ENCODE peak calls at places on chromosomes 4 and X, in seven cellular contexts. One of them, this sample, is unnamed.

GRCh38 chrX:110966839-110967238 is 129.2 kb upstream of the PAK3 start:
- DNase-seq in tibial nerve: no peak
- DNase-seq in left ventricle myocardium inferior: no peak
- DNase-seq in heart right ventricle: no peak
- DNase-seq in dorsolateral prefrontal cortex: no peak
- DNase-seq in astrocyte of the spinal cord: peak; percentile 8
- DNase-seq in AG09309: peak; percentile 4
- DNase-seq in this sample: no peak

GRCh38 chr4:26788341-26788733 is 72.3 kb upstream of the STIM2 start:
- DNase-seq in tibial nerve: no peak
- DNase-seq in left ventricle myocardium inferior: no peak
- DNase-seq in heart right ventricle: no peak
- DNase-seq in dorsolateral prefrontal cortex: no peak
- DNase-seq in astrocyte of the spinal cord: no peak
- DNase-seq in AG09309: no peak
- DNase-seq in this sample: no peak

GRCh38 chr4:4843651-4844291 is 15.7 kb upstream of the MSX1 start:
- DNase-seq in tibial nerve: no peak
- DNase-seq in left ventricle myocardium inferior: no peak
- DNase-seq in heart right ventricle: no peak
- DNase-seq in dorsolateral prefrontal cortex: peak; percentile 41
- DNase-seq in astrocyte of the spinal cord: no peak
- DNase-seq in AG09309: no peak
- DNase-seq in this sample: no peak

GRCh38 chr4:2833671-2834000 is 10.0 kb upstream of the ADD1 start:
- DNase-seq in tibial nerve: no peak
- DNase-seq in left ventricle myocardium inferior: peak; percentile 12
- DNase-seq in heart right ventricle: no peak
- DNase-seq in dorsolateral prefrontal cortex: no peak
- DNase-seq in astrocyte of the spinal cord: no peak
- DNase-seq in AG09309: no peak
- DNase-seq in this sample: no peak

GRCh38 chr4:55574252-55574651 is 17.8 kb downstream of the PDCL2 start:
- DNase-seq in tibial nerve: no peak
- DNase-seq in left ventricle myocardium inferior: no peak
- DNase-seq in heart right ventricle: no peak
- DNase-seq in dorsolateral prefrontal cortex: no peak
- DNase-seq in astrocyte of the spinal cord: no peak
- DNase-seq in AG09309: no peak
- DNase-seq in this sample: no peak

GRCh38 chr4:212438-213174 is 88.3 kb downstream of the ZNF718 start:
- DNase-seq in tibial nerve: peak; percentile 40
- DNase-seq in left ventricle myocardium inferior: peak; percentile 80
- DNase-seq in heart right ventricle: peak; percentile 77
- DNase-seq in dorsolateral prefrontal cortex: peak; percentile 83
- DNase-seq in astrocyte of the spinal cord: peak; percentile 91
- DNase-seq in AG09309: peak; percentile 46
- DNase-seq in this sample: peak; percentile 49

GRCh38 chr4:16045687-16046086 is 38.1 kb downstream of the PROM1 start:
- DNase-seq in tibial nerve: no peak
- DNase-seq in left ventricle myocardium inferior: no peak
- DNase-seq in heart right ventricle: no peak
- DNase-seq in dorsolateral prefrontal cortex: no peak
- DNase-seq in astrocyte of the spinal cord: no peak
- DNase-seq in AG09309: no peak
- DNase-seq in this sample: no peak

GRCh38 chr4:26877946-26878345 is 17.3 kb downstream of the STIM2 start:
- DNase-seq in tibial nerve: no peak
- DNase-seq in left ventricle myocardium inferior: no peak
- DNase-seq in heart right ventricle: no peak
- DNase-seq in dorsolateral prefrontal cortex: no peak
- DNase-seq in astrocyte of the spinal cord: no peak
- DNase-seq in AG09309: no peak
- DNase-seq in this sample: no peak

GRCh38 chr4:104772849-104773248 is 278.2 kb upstream of the CXXC4 start:
- DNase-seq in tibial nerve: no peak
- DNase-seq in left ventricle myocardium inferior: no peak
- DNase-seq in heart right ventricle: no peak
- DNase-seq in dorsolateral prefrontal cortex: no peak
- DNase-seq in astrocyte of the spinal cord: no peak
- DNase-seq in AG09309: no peak
- DNase-seq in this sample: no peak

GRCh38 chr4:142044271-142044670 is 407.9 kb downstream of the IL15 start:
- DNase-seq in tibial nerve: no peak
- DNase-seq in left ventricle myocardium inferior: no peak
- DNase-seq in heart right ventricle: no peak
- DNase-seq in dorsolateral prefrontal cortex: no peak
- DNase-seq in astrocyte of the spinal cord: no peak
- DNase-seq in AG09309: peak; percentile 3
- DNase-seq in this sample: no peak

GRCh38 chrX:9329056-9329455 is 135.8 kb upstream of the TBL1X start:
- DNase-seq in tibial nerve: no peak
- DNase-seq in left ventricle myocardium inferior: no peak
- DNase-seq in heart right ventricle: no peak
- DNase-seq in dorsolateral prefrontal cortex: no peak
- DNase-seq in astrocyte of the spinal cord: no peak
- DNase-seq in AG09309: no peak
- DNase-seq in this sample: no peak

GRCh38 chrX:72180539-72180938 is 1.0 kb upstream of the PIN4 start:
- DNase-seq in tibial nerve: no peak
- DNase-seq in left ventricle myocardium inferior: no peak
- DNase-seq in heart right ventricle: no peak
- DNase-seq in dorsolateral prefrontal cortex: no peak
- DNase-seq in astrocyte of the spinal cord: no peak
- DNase-seq in AG09309: no peak
- DNase-seq in this sample: no peak

GRCh38 chr4:123304151-123305021 is 92.2 kb upstream of the SPRY1 start:
- DNase-seq in tibial nerve: no peak
- DNase-seq in left ventricle myocardium inferior: peak; percentile 21
- DNase-seq in heart right ventricle: no peak
- DNase-seq in dorsolateral prefrontal cortex: peak; percentile 19
- DNase-seq in astrocyte of the spinal cord: no peak
- DNase-seq in AG09309: no peak
- DNase-seq in this sample: no peak

GRCh38 chr4:37628977-37629609 is 57.1 kb downstream of the RELL1 start:
- DNase-seq in tibial nerve: peak; percentile 52
- DNase-seq in left ventricle myocardium inferior: no peak
- DNase-seq in heart right ventricle: no peak
- DNase-seq in dorsolateral prefrontal cortex: no peak
- DNase-seq in astrocyte of the spinal cord: peak; percentile 68
- DNase-seq in AG09309: peak; percentile 46
- DNase-seq in this sample: no peak

GRCh38 chrX:69077895-69078455 is 87.3 kb downstream of the PJA1 start:
- DNase-seq in tibial nerve: no peak
- DNase-seq in left ventricle myocardium inferior: no peak
- DNase-seq in heart right ventricle: no peak
- DNase-seq in dorsolateral prefrontal cortex: no peak
- DNase-seq in astrocyte of the spinal cord: no peak
- DNase-seq in AG09309: no peak
- DNase-seq in this sample: no peak

DNA sequence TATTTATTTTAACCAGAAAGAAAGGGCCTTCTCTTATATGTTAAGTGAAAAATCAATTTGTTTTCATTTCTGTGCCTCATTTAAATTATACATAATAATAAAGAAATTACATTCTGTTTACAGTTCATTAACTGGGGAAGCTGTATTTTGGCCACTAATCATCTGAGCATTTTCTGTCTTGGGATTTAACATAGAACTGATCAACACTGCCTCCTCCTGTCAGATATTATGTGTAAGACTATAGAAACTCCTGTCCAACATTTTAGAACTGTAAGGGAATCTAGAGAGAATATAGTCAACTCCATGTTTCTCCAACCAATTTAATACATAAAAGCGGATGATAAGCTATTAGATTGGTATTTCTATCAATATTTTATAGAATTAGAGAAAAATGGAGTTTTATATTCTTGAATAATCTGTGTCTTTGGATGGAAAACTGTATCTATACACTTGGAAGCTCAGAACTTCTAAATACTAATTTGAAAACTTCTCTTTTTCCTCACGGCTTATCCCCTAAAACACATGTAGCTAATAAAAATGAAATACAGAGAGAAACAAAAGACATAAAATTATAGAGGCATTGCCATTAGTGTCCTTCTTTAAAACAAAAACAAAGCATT is 33.0 kb downstream of the ENPEP start:
- DNase-seq in tibial nerve: no peak
- DNase-seq in left ventricle myocardium inferior: no peak
- DNase-seq in heart right ventricle: no peak
- DNase-seq in dorsolateral prefrontal cortex: no peak
- DNase-seq in astrocyte of the spinal cord: peak; percentile 54
- DNase-seq in AG09309: no peak
- DNase-seq in this sample: no peak
- TF ChIP-seq CTCF in tibial nerve: no peak
- TF ChIP-seq CTCF in left ventricle myocardium inferior: peak; percentile 54
- TF ChIP-seq CTCF in heart right ventricle: peak; percentile 39
- TF ChIP-seq CTCF in dorsolateral prefrontal cortex: peak; percentile 29
- TF ChIP-seq CTCF in astrocyte of the spinal cord: peak; percentile 48
- TF ChIP-seq CTCF in AG09309: peak; percentile 51
- TF ChIP-seq CTCF in this sample: peak; percentile 47

DNA sequence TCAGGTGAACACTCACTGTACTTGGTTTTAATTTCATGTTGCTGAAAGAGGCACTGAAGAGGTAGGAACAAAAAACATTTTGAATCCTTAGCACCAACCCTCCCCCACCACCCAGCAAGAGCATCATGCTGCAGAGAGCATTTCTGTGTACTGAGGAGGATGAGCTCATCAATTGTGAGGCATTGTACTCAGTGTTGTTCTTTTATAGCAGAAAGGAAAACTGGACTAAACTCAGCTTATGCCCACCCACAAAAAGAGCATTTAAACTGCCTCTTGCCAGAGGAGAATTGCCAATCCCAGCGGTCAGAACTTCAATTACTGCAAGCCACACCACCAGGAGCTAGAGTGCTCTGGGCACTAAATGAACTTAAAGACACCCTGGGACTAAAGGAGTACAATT is 280.8 kb upstream of the KLHL4 start:
- DNase-seq in tibial nerve: no peak
- DNase-seq in left ventricle myocardium inferior: no peak
- DNase-seq in heart right ventricle: no peak
- DNase-seq in dorsolateral prefrontal cortex: no peak
- DNase-seq in astrocyte of the spinal cord: no peak
- DNase-seq in AG09309: no peak
- DNase-seq in this sample: no peak
- TF ChIP-seq CTCF in tibial nerve: no peak
- TF ChIP-seq CTCF in left ventricle myocardium inferior: no peak
- TF ChIP-seq CTCF in heart right ventricle: no peak
- TF ChIP-seq CTCF in dorsolateral prefrontal cortex: no peak
- TF ChIP-seq CTCF in astrocyte of the spinal cord: no peak
- TF ChIP-seq CTCF in AG09309: no peak
- TF ChIP-seq CTCF in this sample: no peak

DNA sequence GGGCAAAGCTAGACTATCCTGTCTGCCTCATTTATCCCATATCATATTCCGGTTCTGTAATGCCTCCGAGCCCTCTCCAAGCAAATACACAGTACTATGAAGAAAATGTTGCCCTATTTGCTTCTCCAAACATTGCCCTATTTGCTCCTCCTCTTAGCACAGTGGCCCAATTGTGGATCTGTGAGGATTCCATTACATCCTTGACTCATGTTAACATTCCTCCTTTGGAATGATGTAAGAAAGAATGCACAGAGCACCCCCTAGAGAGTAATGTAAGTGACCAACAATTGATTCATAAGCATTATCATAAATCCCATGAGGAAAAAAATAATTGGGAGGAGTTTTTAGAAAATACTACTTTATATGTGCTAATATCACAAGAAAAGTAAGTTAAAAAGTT is 11.3 kb upstream of the BTC start:
- DNase-seq in tibial nerve: no peak
- DNase-seq in left ventricle myocardium inferior: no peak
- DNase-seq in heart right ventricle: no peak
- DNase-seq in dorsolateral prefrontal cortex: no peak
- DNase-seq in astrocyte of the spinal cord: peak; percentile 66
- DNase-seq in AG09309: no peak
- DNase-seq in this sample: no peak
- TF ChIP-seq CTCF in tibial nerve: no peak
- TF ChIP-seq CTCF in left ventricle myocardium inferior: no peak
- TF ChIP-seq CTCF in heart right ventricle: no peak
- TF ChIP-seq CTCF in dorsolateral prefrontal cortex: no peak
- TF ChIP-seq CTCF in astrocyte of the spinal cord: no peak
- TF ChIP-seq CTCF in AG09309: no peak
- TF ChIP-seq CTCF in this sample: no peak

GRCh38 chrX:13380230-13380629 is 60.4 kb upstream of the ATXN3L start:
- DNase-seq in tibial nerve: no peak
- DNase-seq in left ventricle myocardium inferior: no peak
- DNase-seq in heart right ventricle: no peak
- DNase-seq in dorsolateral prefrontal cortex: no peak
- DNase-seq in astrocyte of the spinal cord: peak; percentile 39
- DNase-seq in AG09309: no peak
- DNase-seq in this sample: no peak
- TF ChIP-seq CTCF in tibial nerve: no peak
- TF ChIP-seq CTCF in left ventricle myocardium inferior: no peak
- TF ChIP-seq CTCF in heart right ventricle: no peak
- TF ChIP-seq CTCF in dorsolateral prefrontal cortex: no peak
- TF ChIP-seq CTCF in astrocyte of the spinal cord: no peak
- TF ChIP-seq CTCF in AG09309: no peak
- TF ChIP-seq CTCF in this sample: no peak

GRCh38 chr4:135418353-135418752 is 1216.8 kb upstream of the PABPC4L start:
- DNase-seq in tibial nerve: no peak
- DNase-seq in left ventricle myocardium inferior: no peak
- DNase-seq in heart right ventricle: no peak
- DNase-seq in dorsolateral prefrontal cortex: no peak
- DNase-seq in astrocyte of the spinal cord: no peak
- DNase-seq in AG09309: no peak
- DNase-seq in this sample: no peak
- TF ChIP-seq CTCF in tibial nerve: no peak
- TF ChIP-seq CTCF in left ventricle myocardium inferior: no peak
- TF ChIP-seq CTCF in heart right ventricle: no peak
- TF ChIP-seq CTCF in dorsolateral prefrontal cortex: peak; percentile 34
- TF ChIP-seq CTCF in astrocyte of the spinal cord: peak; percentile 44
- TF ChIP-seq CTCF in AG09309: peak; percentile 31
- TF ChIP-seq CTCF in this sample: no peak